ENCODE peak calls at places on chromosomes 3 and 15, in eight cellular contexts. Q, A, W, U, L, V, X and N are unnamed samples.

GRCh38 chr3:60101628-60102027 is 1051.8 kb upstream of the CFAP20DC start:
- DNase-seq in Q (no peak), A (no peak), W (no peak), U (no peak), L (no peak), V (no peak), X (no peak), N (no peak)

GRCh38 chr3:21526461-21526860 is 224.5 kb downstream of the ZNF385D start:
- DNase-seq in Q (no peak), A (no peak), W (no peak), U (no peak), L (no peak), V (no peak), X (no peak), N (no peak)

GRCh38 chr15:90266485-90266884 is 1.0 kb downstream of the NGRN start:
- DNase-seq in Q (peak; percentile 41), A (no peak), W (no peak), U (no peak), L (no peak), V (no peak), X (no peak), N (peak; percentile 54)

GRCh38 chr3:15860014-15860934 is 62.5 kb upstream of the ANKRD28 start:
- DNase-seq in Q (peak; percentile 25), A (peak; percentile 75), W (peak; percentile 52), U (peak; percentile 72), L (peak; percentile 29), V (no peak), X (no peak), N (peak; percentile 66)

GRCh38 chr15:63198315-63198714 is 8.9 kb downstream of the RAB8B start:
- DNase-seq in Q (no peak), A (no peak), W (no peak), U (no peak), L (no peak), V (no peak), X (no peak), N (no peak)

GRCh38 chr15:78437107-78437761 is 782 bp upstream of the IREB2 start:
- DNase-seq in Q (no peak), A (no peak), W (no peak), U (no peak), L (no peak), V (no peak), X (no peak), N (no peak)

GRCh38 chr3:125203731-125204130 is 8.8 kb downstream of the SLC12A8 start:
- DNase-seq in Q (no peak), A (no peak), W (no peak), U (no peak), L (no peak), V (no peak), X (no peak), N (no peak)

GRCh38 chr3:15919971-15920370 is 122.2 kb upstream of the ANKRD28 start:
- DNase-seq in Q (no peak), A (no peak), W (no peak), U (no peak), L (no peak), V (no peak), X (no peak), N (no peak)

GRCh38 chr15:41989573-41990242 is 17.4 kb upstream of the EHD4 start:
- DNase-seq in Q (peak; percentile 75), A (peak; percentile 85), W (peak; percentile 90), U (peak; percentile 91), L (peak; percentile 56), V (peak; percentile 38), X (peak; percentile 45), N (peak; percentile 92)

GRCh38 chr15:99566157-99566900 is 545 bp downstream of the MEF2A start:
- DNase-seq in Q (no peak), A (peak; percentile 75), W (peak; percentile 66), U (peak; percentile 65), L (no peak), V (no peak), X (no peak), N (peak; percentile 76)

GRCh38 chr3:197989651-197990050 is 29.6 kb downstream of the LMLN start:
- DNase-seq in Q (no peak), A (no peak), W (no peak), U (peak; percentile 58), L (no peak), V (no peak), X (no peak), N (no peak)

GRCh38 chr3:85846940-85847339 is 888.2 kb downstream of the CADM2 start:
- DNase-seq in Q (no peak), A (no peak), W (no peak), U (no peak), L (no peak), V (no peak), X (no peak), N (no peak)

GRCh38 chr3:13165576-13165975 is 92.3 kb upstream of the IQSEC1 start:
- DNase-seq in Q (no peak), A (peak; percentile 41), W (no peak), U (no peak), L (no peak), V (no peak), X (no peak), N (no peak)

GRCh38 chr3:48016336-48016973 is at the start of gene MAP4:
- DNase-seq in Q (peak; percentile 55), A (no peak), W (no peak), U (no peak), L (no peak), V (no peak), X (no peak), N (no peak)

GRCh38 chr3:49172616-49173041 is 1.2 kb downstream of the KLHDC8B start:
- DNase-seq in Q (no peak), A (no peak), W (no peak), U (peak; percentile 47), L (no peak), V (no peak), X (no peak), N (no peak)

GRCh38 chr3:83523470-83524073 is 1435.2 kb upstream of the CADM2 start:
- DNase-seq in Q (peak; percentile 49), A (no peak), W (no peak), U (no peak), L (peak; percentile 64), V (peak; percentile 21), X (no peak), N (no peak)

GRCh38 chr15:98881526-98882517 is 125.8 kb downstream of the PGPEP1L start:
- DNase-seq in Q (no peak), A (no peak), W (no peak), U (no peak), L (peak; percentile 40), V (peak; percentile 65), X (no peak), N (no peak)

GRCh38 chr15:64688770-64689169 is 86.6 kb downstream of the RBPMS2 start:
- DNase-seq in Q (no peak), A (no peak), W (no peak), U (no peak), L (no peak), V (no peak), X (no peak), N (no peak)

GRCh38 chr3:37521403-37521802 is 340.3 kb upstream of the CTDSPL start:
- DNase-seq in Q (no peak), A (no peak), W (no peak), U (no peak), L (no peak), V (no peak), X (no peak), N (no peak)

GRCh38 chr15:70569139-70569717 is 194.1 kb downstream of the UACA start:
- DNase-seq in Q (peak; percentile 42), A (no peak), W (no peak), U (no peak), L (peak; percentile 68), V (no peak), X (no peak), N (no peak)

GRCh38 chr3:69197922-69198540 is 75.6 kb upstream of the LMOD3 start:
- DNase-seq in Q (no peak), A (no peak), W (peak; percentile 51), U (no peak), L (no peak), V (no peak), X (no peak), N (no peak)

GRCh38 chr3:32315441-32315840 is 76.2 kb upstream of the CMTM7 start:
- DNase-seq in Q (no peak), A (no peak), W (no peak), U (no peak), L (no peak), V (no peak), X (no peak), N (no peak)
- H3K4me3 ChIP-seq in Q (no peak overlapping the region), A (no peak overlapping the region), W (no peak overlapping the region), U (no peak overlapping the region), L (no peak overlapping the region), V (no peak overlapping the region), X (no peak overlapping the region), N (no peak overlapping the region)

GRCh38 chr3:61936344-61936937 is 375.1 kb downstream of the PTPRG start:
- DNase-seq in Q (peak; percentile 25), A (no peak), W (no peak), U (no peak), L (peak; percentile 6), V (no peak), X (no peak), N (no peak)
- TF ChIP-seq CTCF in Q (peak; percentile 82), A (no peak), W (no peak), U (no peak), L (peak; percentile 49), V (peak; percentile 51), X (peak; percentile 37), N (peak; percentile 35)

DNA sequence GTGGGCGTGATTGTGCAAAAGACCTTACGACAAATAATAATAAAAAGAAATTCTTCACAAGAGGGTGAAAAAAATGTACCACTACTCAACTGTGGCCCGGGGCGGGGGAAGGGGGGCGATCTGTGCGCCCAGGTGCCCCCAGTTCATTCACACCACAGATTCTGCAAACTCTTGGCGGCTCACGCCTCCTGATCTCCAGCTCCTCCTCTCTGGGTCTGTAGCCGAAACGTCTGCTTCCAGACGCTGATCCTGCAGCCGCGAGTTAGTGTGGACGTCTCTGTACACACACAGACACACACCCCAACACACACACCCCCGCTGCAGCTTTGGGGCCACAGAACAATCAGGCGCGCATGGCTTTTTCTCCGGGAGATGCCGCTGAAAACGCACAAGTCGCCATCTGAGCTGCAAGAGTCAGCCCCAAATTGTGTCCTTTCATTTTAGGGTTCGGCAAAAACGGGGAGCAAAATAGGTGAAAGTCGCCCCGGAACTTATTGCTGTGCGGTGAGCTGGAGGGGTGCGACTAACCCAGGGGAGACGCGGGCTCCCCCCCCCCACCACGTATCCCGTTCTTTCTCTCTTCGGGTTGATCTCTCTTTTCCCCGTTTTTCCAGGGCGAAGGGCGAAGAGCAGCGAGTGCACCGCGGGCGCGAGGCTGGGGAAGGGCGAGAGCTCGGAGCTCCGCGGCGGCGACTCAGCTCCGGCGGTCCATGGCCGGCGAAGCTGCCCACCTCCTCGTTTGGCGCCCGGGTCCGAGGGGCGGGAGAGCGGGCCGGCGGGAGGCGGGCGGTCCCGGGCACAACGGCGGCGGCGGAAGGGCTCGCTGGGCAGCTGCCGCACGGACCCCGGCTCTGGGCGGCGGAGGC is 503 bp upstream of the WNT5A start:
- DNase-seq in Q (peak; percentile 64), A (peak; percentile 73), W (peak; percentile 61), U (peak; percentile 63), L (no peak), V (no peak), X (no peak), N (peak; percentile 76)
- H3K27ac ChIP-seq in Q (peak overlapping the region; percentile 90), A (peak overlapping the region; percentile 83), W (peak overlapping the region; percentile 78), U (peak overlapping the region; percentile 88), L (no peak overlapping the region), V (no peak overlapping the region), X (no peak overlapping the region), N (peak overlapping the region; percentile 71)

DNA sequence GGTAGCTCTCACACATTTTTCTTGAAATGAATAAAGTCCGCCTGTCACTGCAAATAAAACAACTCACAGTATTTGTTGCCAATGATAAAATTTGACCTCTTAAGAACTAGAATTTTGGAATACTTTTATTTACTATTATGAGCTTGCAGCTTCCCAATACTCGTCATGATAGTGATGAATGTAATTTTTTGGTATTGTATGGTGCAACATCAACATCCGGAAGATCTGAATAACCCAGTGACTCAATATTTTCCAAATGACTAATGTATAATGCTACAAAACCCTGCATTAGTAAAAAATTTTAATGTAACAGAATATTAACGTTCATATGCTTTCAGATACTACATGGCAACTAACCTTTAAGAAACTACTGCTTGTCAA is 95.5 kb downstream of the IGF2BP2 start:
- DNase-seq in Q (peak; percentile 52), A (no peak), W (no peak), U (no peak), L (no peak), V (peak; percentile 41), X (no peak), N (no peak)
- H3K4me3 ChIP-seq in Q (no peak overlapping the region), A (no peak overlapping the region), W (no peak overlapping the region), U (no peak overlapping the region), L (no peak overlapping the region), V (no peak overlapping the region), X (no peak overlapping the region), N (no peak overlapping the region)